ENCODE peak calls at places on chromosomes 12 and 14, in four cellular contexts. One of them, this sample, is unnamed.
A peak's percentile ranks its signal among the peaks of the same experiment; 100 is the strongest.

GRCh38 chr14:103118663-103119404 is 4.4 kb upstream of the TNFAIP2 start:
- DNase-seq in RWPE1: no peak
- DNase-seq in NCI-H1417 treated with DMSO at 0.1 percent for 48 hours: no peak
- DNase-seq in neural progenitor cell: no peak
- DNase-seq in this sample: no peak

GRCh38 chr12:89421093-89421835 is 69.0 kb upstream of the DUSP6 start:
- DNase-seq in RWPE1: no peak
- DNase-seq in NCI-H1417 treated with DMSO at 0.1 percent for 48 hours: no peak
- DNase-seq in neural progenitor cell: no peak
- DNase-seq in this sample: no peak

GRCh38 chr12:100963381-100963780 is 168.8 kb downstream of the ANO4 start:
- DNase-seq in RWPE1: no peak
- DNase-seq in NCI-H1417 treated with DMSO at 0.1 percent for 48 hours: no peak
- DNase-seq in neural progenitor cell: no peak
- DNase-seq in this sample: no peak

GRCh38 chr14:89276424-89276975 is 140.5 kb downstream of the FOXN3 start:
- DNase-seq in RWPE1: no peak
- DNase-seq in NCI-H1417 treated with DMSO at 0.1 percent for 48 hours: no peak
- DNase-seq in neural progenitor cell: no peak
- DNase-seq in this sample: no peak

GRCh38 chr12:15001733-15002471 is 29.1 kb downstream of the PDE6H start:
- DNase-seq in RWPE1: no peak
- DNase-seq in NCI-H1417 treated with DMSO at 0.1 percent for 48 hours: no peak
- DNase-seq in neural progenitor cell: peak; percentile 45
- DNase-seq in this sample: no peak

GRCh38 chr14:50954811-50955372 is 10.6 kb upstream of the PYGL start:
- DNase-seq in RWPE1: peak; percentile 59
- DNase-seq in NCI-H1417 treated with DMSO at 0.1 percent for 48 hours: no peak
- DNase-seq in neural progenitor cell: peak; percentile 30
- DNase-seq in this sample: peak; percentile 61

GRCh38 chr12:47844264-47845020 is 24.7 kb upstream of the HDAC7 start:
- DNase-seq in RWPE1: no peak
- DNase-seq in NCI-H1417 treated with DMSO at 0.1 percent for 48 hours: no peak
- DNase-seq in neural progenitor cell: no peak
- DNase-seq in this sample: no peak

GRCh38 chr12:228846-229200 is 14.9 kb upstream of the SLC6A12 start:
- DNase-seq in RWPE1: no peak
- DNase-seq in NCI-H1417 treated with DMSO at 0.1 percent for 48 hours: no peak
- DNase-seq in neural progenitor cell: no peak
- DNase-seq in this sample: no peak

GRCh38 chr12:89183985-89184435 is 168.3 kb downstream of the DUSP6 start:
- DNase-seq in RWPE1: no peak
- DNase-seq in NCI-H1417 treated with DMSO at 0.1 percent for 48 hours: no peak
- DNase-seq in neural progenitor cell: no peak
- DNase-seq in this sample: no peak

GRCh38 chr12:47715393-47715876 is 9.6 kb upstream of the RPAP3 start:
- DNase-seq in RWPE1: peak; percentile 55
- DNase-seq in NCI-H1417 treated with DMSO at 0.1 percent for 48 hours: peak; percentile 15
- DNase-seq in neural progenitor cell: peak; percentile 92
- DNase-seq in this sample: peak; percentile 76

GRCh38 chr14:38723954-38724353 is 379.1 kb downstream of the SEC23A start:
- DNase-seq in RWPE1: no peak
- DNase-seq in NCI-H1417 treated with DMSO at 0.1 percent for 48 hours: no peak
- DNase-seq in neural progenitor cell: no peak
- DNase-seq in this sample: no peak

GRCh38 chr14:100822921-100823320 is 3.0 kb upstream of the MEG3 start:
- DNase-seq in RWPE1: no peak
- DNase-seq in NCI-H1417 treated with DMSO at 0.1 percent for 48 hours: no peak
- DNase-seq in neural progenitor cell: no peak
- DNase-seq in this sample: no peak

GRCh38 chr14:52895000-52895399 is 55.9 kb downstream of the FERMT2 start:
- DNase-seq in RWPE1: no peak
- DNase-seq in NCI-H1417 treated with DMSO at 0.1 percent for 48 hours: no peak
- DNase-seq in neural progenitor cell: no peak
- DNase-seq in this sample: no peak

GRCh38 chr14:101068958-101069549 is 165.5 kb upstream of the RTL1 start:
- DNase-seq in RWPE1: no peak
- DNase-seq in NCI-H1417 treated with DMSO at 0.1 percent for 48 hours: no peak
- DNase-seq in neural progenitor cell: no peak
- DNase-seq in this sample: no peak

GRCh38 chr14:102622262-102622885 is 29.9 kb downstream of the RCOR1 start:
- DNase-seq in RWPE1: no peak
- DNase-seq in NCI-H1417 treated with DMSO at 0.1 percent for 48 hours: no peak
- DNase-seq in neural progenitor cell: peak; percentile 31
- DNase-seq in this sample: no peak

GRCh38 chr12:227286-227915 is 13.4 kb upstream of the SLC6A12 start:
- DNase-seq in RWPE1: no peak
- DNase-seq in NCI-H1417 treated with DMSO at 0.1 percent for 48 hours: no peak
- DNase-seq in neural progenitor cell: no peak
- DNase-seq in this sample: no peak

GRCh38 chr12:117125275-117125613 is 26.0 kb upstream of the TESC start:
- DNase-seq in RWPE1: no peak
- DNase-seq in NCI-H1417 treated with DMSO at 0.1 percent for 48 hours: no peak
- DNase-seq in neural progenitor cell: no peak
- DNase-seq in this sample: no peak

GRCh38 chr12:100128509-100128908 is 14.2 kb downstream of the BLTP3B start:
- DNase-seq in RWPE1: peak; percentile 17
- DNase-seq in NCI-H1417 treated with DMSO at 0.1 percent for 48 hours: no peak
- DNase-seq in neural progenitor cell: peak; percentile 55
- DNase-seq in this sample: peak; percentile 58

GRCh38 chr12:42744539-42745156 is 155.1 kb upstream of the PRICKLE1 start:
- DNase-seq in RWPE1: no peak
- DNase-seq in NCI-H1417 treated with DMSO at 0.1 percent for 48 hours: no peak
- DNase-seq in neural progenitor cell: no peak
- DNase-seq in this sample: no peak

GRCh38 chr14:89617471-89618291 is 200.6 kb upstream of the FOXN3 start:
- DNase-seq in RWPE1: peak; percentile 14
- DNase-seq in NCI-H1417 treated with DMSO at 0.1 percent for 48 hours: no peak
- DNase-seq in neural progenitor cell: peak; percentile 60
- DNase-seq in this sample: no peak

GRCh38 chr14:73961192-73961591 is 11.1 kb downstream of the COQ6 start:
- DNase-seq in RWPE1: no peak
- DNase-seq in NCI-H1417 treated with DMSO at 0.1 percent for 48 hours: no peak
- DNase-seq in neural progenitor cell: no peak
- DNase-seq in this sample: no peak

GRCh38 chr12:11534064-11534463 is 115.4 kb upstream of the ETV6 start:
- DNase-seq in RWPE1: no peak
- DNase-seq in NCI-H1417 treated with DMSO at 0.1 percent for 48 hours: no peak
- DNase-seq in neural progenitor cell: no peak
- DNase-seq in this sample: no peak

GRCh38 chr12:118332511-118332910 is 40.2 kb downstream of the TAOK3 start:
- DNase-seq in RWPE1: no peak
- DNase-seq in NCI-H1417 treated with DMSO at 0.1 percent for 48 hours: no peak
- DNase-seq in neural progenitor cell: no peak
- DNase-seq in this sample: no peak

GRCh38 chr12:106861984-106862894 is 87.8 kb downstream of the RIC8B start:
- DNase-seq in RWPE1: no peak
- DNase-seq in NCI-H1417 treated with DMSO at 0.1 percent for 48 hours: no peak
- DNase-seq in neural progenitor cell: no peak
- DNase-seq in this sample: no peak

GRCh38 chr14:38127784-38128183 is 79.9 kb upstream of the SSTR1 start:
- DNase-seq in RWPE1: no peak
- DNase-seq in NCI-H1417 treated with DMSO at 0.1 percent for 48 hours: no peak
- DNase-seq in neural progenitor cell: no peak
- DNase-seq in this sample: no peak

GRCh38 chr14:101705733-101706508 is 55.6 kb upstream of the PPP2R5C start:
- DNase-seq in RWPE1: no peak
- DNase-seq in NCI-H1417 treated with DMSO at 0.1 percent for 48 hours: no peak
- DNase-seq in neural progenitor cell: peak; percentile 66
- DNase-seq in this sample: no peak

GRCh38 chr12:122303068-122303467 is 36.8 kb upstream of the VPS33A start:
- DNase-seq in RWPE1: no peak
- DNase-seq in NCI-H1417 treated with DMSO at 0.1 percent for 48 hours: no peak
- DNase-seq in neural progenitor cell: no peak
- DNase-seq in this sample: no peak

GRCh38 chr12:81359736-81360135 is 281.9 kb downstream of the ACSS3 start:
- DNase-seq in RWPE1: no peak
- DNase-seq in NCI-H1417 treated with DMSO at 0.1 percent for 48 hours: no peak
- DNase-seq in neural progenitor cell: no peak
- DNase-seq in this sample: no peak

GRCh38 chr14:100135073-100135472 is 24.4 kb downstream of the DEGS2 start:
- DNase-seq in RWPE1: no peak
- DNase-seq in NCI-H1417 treated with DMSO at 0.1 percent for 48 hours: no peak
- DNase-seq in neural progenitor cell: no peak
- DNase-seq in this sample: no peak

GRCh38 chr12:111024205-111024794 is 103.9 kb upstream of the MYL2 start:
- DNase-seq in RWPE1: peak; percentile 82
- DNase-seq in NCI-H1417 treated with DMSO at 0.1 percent for 48 hours: no peak
- DNase-seq in neural progenitor cell: peak; percentile 87
- DNase-seq in this sample: peak; percentile 61

GRCh38 chr12:91111366-91112321 is at the start of gene LUM:
- DNase-seq in RWPE1: no peak
- DNase-seq in NCI-H1417 treated with DMSO at 0.1 percent for 48 hours: no peak
- DNase-seq in neural progenitor cell: peak; percentile 23
- DNase-seq in this sample: no peak

GRCh38 chr12:55876110-55876509 is 33.4 kb upstream of the MMP19 start:
- DNase-seq in RWPE1: no peak
- DNase-seq in NCI-H1417 treated with DMSO at 0.1 percent for 48 hours: no peak
- DNase-seq in neural progenitor cell: no peak
- DNase-seq in this sample: no peak

GRCh38 chr12:13071305-13072280 is 27.4 kb downstream of the FAM234B start:
- DNase-seq in RWPE1: peak; percentile 58
- DNase-seq in NCI-H1417 treated with DMSO at 0.1 percent for 48 hours: no peak
- DNase-seq in neural progenitor cell: no peak
- DNase-seq in this sample: no peak

GRCh38 chr14:105419055-105419304 is 647 bp upstream of the MTA1 start:
- DNase-seq in RWPE1: no peak
- DNase-seq in NCI-H1417 treated with DMSO at 0.1 percent for 48 hours: no peak
- DNase-seq in neural progenitor cell: no peak
- DNase-seq in this sample: no peak

GRCh38 chr14:63760014-63760413 is 32.1 kb upstream of the SGPP1 start:
- DNase-seq in RWPE1: no peak
- DNase-seq in NCI-H1417 treated with DMSO at 0.1 percent for 48 hours: no peak
- DNase-seq in neural progenitor cell: no peak
- DNase-seq in this sample: no peak

GRCh38 chr14:78737606-78738005 is 567.4 kb downstream of the NRXN3 start:
- DNase-seq in RWPE1: no peak
- DNase-seq in NCI-H1417 treated with DMSO at 0.1 percent for 48 hours: no peak
- DNase-seq in neural progenitor cell: peak; percentile 22
- DNase-seq in this sample: no peak

GRCh38 chr12:2215709-2216560 is 163.1 kb downstream of the CACNA1C start:
- DNase-seq in RWPE1: no peak
- DNase-seq in NCI-H1417 treated with DMSO at 0.1 percent for 48 hours: no peak
- DNase-seq in neural progenitor cell: no peak
- DNase-seq in this sample: no peak

GRCh38 chr12:119061208-119061796 is 80.0 kb downstream of the SRRM4 start:
- DNase-seq in RWPE1: peak; percentile 28
- DNase-seq in NCI-H1417 treated with DMSO at 0.1 percent for 48 hours: no peak
- DNase-seq in neural progenitor cell: peak; percentile 89
- DNase-seq in this sample: peak; percentile 53

GRCh38 chr14:94679941-94680340 is 67.8 kb downstream of the SERPINA3 start:
- DNase-seq in RWPE1: no peak
- DNase-seq in NCI-H1417 treated with DMSO at 0.1 percent for 48 hours: no peak
- DNase-seq in neural progenitor cell: no peak
- DNase-seq in this sample: no peak

GRCh38 chr14:74647834-74648361 is 35.9 kb upstream of the LTBP2 start:
- DNase-seq in RWPE1: peak; percentile 44
- DNase-seq in NCI-H1417 treated with DMSO at 0.1 percent for 48 hours: peak; percentile 50
- DNase-seq in neural progenitor cell: no peak
- DNase-seq in this sample: no peak